ENCODE peak calls at places on chromosomes 16 and 17, in five cellular contexts. W is HCT116; R is stimulated activated naive CD8-positive, alpha-beta T cell treated with anti-CD3 and anti-CD28 coated beads, Interleukin-15, amount 100 ng/mL, for 72 hours; G is mucosa of descending colon; B is pons. O is an unnamed sample.

GRCh38 chr17:67068999-67069398 is 24.6 kb downstream of the CACNG1 start:
- DNase-seq in W (no peak), R (no peak), G (no peak), B (no peak), O (no peak)

GRCh38 chr17:2847601-2848255 is 51.5 kb downstream of the RAP1GAP2 start:
- DNase-seq in W (no peak), R (no peak), G (no peak), B (no peak), O (no peak)

GRCh38 chr16:71722801-71723536 is 1.5 kb downstream of the PHLPP2 start:
- DNase-seq in W (peak; percentile 51), R (peak; percentile 64), G (peak; percentile 87), B (no peak), O (peak; percentile 64)

GRCh38 chr17:59643159-59643857 is 23.6 kb downstream of the CLTC start:
- DNase-seq in W (no peak), R (no peak), G (no peak), B (no peak), O (no peak)

GRCh38 chr16:46789499-46790414 is 41.2 kb downstream of the C16orf87 start:
- DNase-seq in W (no peak), R (peak; percentile 74), G (peak; percentile 93), B (peak; percentile 46), O (peak; percentile 74)

GRCh38 chr16:86704516-86704915 is 126.2 kb downstream of the FOXL1 start:
- DNase-seq in W (no peak), R (no peak), G (no peak), B (no peak), O (no peak)

GRCh38 chr16:81492307-81492706 is 47.7 kb downstream of the CMIP start:
- DNase-seq in W (no peak), R (no peak), G (peak; percentile 22), B (no peak), O (no peak)

GRCh38 chr17:45279898-45280297 is 18.0 kb upstream of the SPATA32 start:
- DNase-seq in W (no peak), R (no peak), G (no peak), B (no peak), O (no peak)

GRCh38 chr16:4594433-4595410 is 20.0 kb downstream of the UBALD1 start:
- DNase-seq in W (no peak), R (no peak), G (no peak), B (no peak), O (no peak)

GRCh38 chr17:57478433-57478832 is 222.1 kb downstream of the MSI2 start:
- DNase-seq in W (no peak), R (no peak), G (no peak), B (no peak), O (no peak)

GRCh38 chr17:50945779-50946222 is 79.6 kb upstream of the TOB1 start:
- DNase-seq in W (no peak), R (no peak), G (no peak), B (no peak), O (no peak)

GRCh38 chr17:72151565-72152391 is 31.0 kb downstream of the SOX9 start:
- DNase-seq in W (peak; percentile 97), R (no peak), G (peak; percentile 40), B (peak; percentile 95), O (peak; percentile 37)

GRCh38 chr16:57279780-57280638 is 4.5 kb downstream of the PLLP start:
- DNase-seq in W (no peak), R (no peak), G (peak; percentile 28), B (no peak), O (peak; percentile 81)

GRCh38 chr16:83744521-83744981 is 63.2 kb upstream of the HSBP1 start:
- DNase-seq in W (no peak), R (no peak), G (no peak), B (peak; percentile 68), O (no peak)

GRCh38 chr17:306536-307294 is 45.9 kb downstream of the RPH3AL start:
- DNase-seq in W (no peak), R (no peak), G (no peak), B (no peak), O (no peak)

GRCh38 chr17:75250009-75250471 is 11.4 kb downstream of the GGA3 start:
- DNase-seq in W (no peak), R (peak; percentile 70), G (no peak), B (no peak), O (no peak)